ENCODE peak calls at places on chromosomes 7 and 10, in four cellular contexts. C, X, R and J are unnamed samples.

GRCh38 chr7:149334219-149334618 is 72.2 kb downstream of the ZNF783 start:
- DNase-seq in X (no peak), R (no peak), C (no peak), J (no peak)

GRCh38 chr10:66550351-66550750 is 375.5 kb upstream of the LRRTM3 start:
- DNase-seq in C (no peak), R (no peak), X (no peak), J (no peak)

GRCh38 chr10:80154978-80155695 is 22.6 kb downstream of the PLAC9 start:
- DNase-seq in R (peak), C (no peak), X (peak), J (peak)

GRCh38 chr7:42227931-42228591 is 8.9 kb downstream of the GLI3 start:
- DNase-seq in X (no peak), R (no peak), C (no peak), J (no peak)

GRCh38 chr10:30151581-30152389 is 92.4 kb upstream of the JCAD start:
- DNase-seq in X (peak), R (peak), C (peak), J (peak)

GRCh38 chr7:24834150-24834798 is 77.0 kb upstream of the GSDME start:
- DNase-seq in C (no peak), X (no peak), R (no peak), J (no peak)

GRCh38 chr7:118005021-118005420 is 131.8 kb upstream of the CTTNBP2 start:
- DNase-seq in R (no peak), C (no peak), X (no peak), J (no peak)

GRCh38 chr10:69088801-69089501 is 1.0 kb downstream of the SRGN start:
- DNase-seq in X (no peak), C (no peak), R (peak), J (no peak)

GRCh38 chr10:94725871-94726270 is 36.6 kb upstream of the CYP2C19 start:
- DNase-seq in C (no peak), R (no peak), X (no peak), J (no peak)

GRCh38 chr7:43803865-43804264 is 45.4 kb downstream of the BLVRA start:
- DNase-seq in C (no peak), X (no peak), R (no peak), J (no peak)

GRCh38 chr10:11515596-11516418 is 95.6 kb downstream of the USP6NL start:
- DNase-seq in C (peak), R (peak), X (no peak), J (peak)

GRCh38 chr7:111788426-111788825 is 226.1 kb upstream of the IMMP2L start:
- DNase-seq in X (no peak), C (no peak), R (no peak), J (no peak)

GRCh38 chr10:43221419-43222293 is 45.2 kb downstream of the RASGEF1A start:
- DNase-seq in X (no peak), R (no peak), C (no peak), J (no peak)

GRCh38 chr10:42976353-42977031 is 100.4 kb upstream of the RET start:
- DNase-seq in X (no peak), R (no peak), C (no peak), J (no peak)

GRCh38 chr7:47943676-47944474 is 4.4 kb downstream of the PKD1L1 start:
- DNase-seq in R (no peak), C (no peak), X (no peak), J (no peak)

GRCh38 chr7:130732980-130733865 is 784 bp downstream of the KLF14 start:
- DNase-seq in C (no peak), X (no peak), R (peak), J (no peak)

GRCh38 chr7:69708857-69709256 is 110.6 kb downstream of the AUTS2 start:
- DNase-seq in X (no peak), R (peak), C (no peak), J (peak)

GRCh38 chr7:114081606-114082425 is 163.0 kb upstream of the PPP1R3A start:
- DNase-seq in X (peak), R (peak), C (no peak), J (peak)

GRCh38 chr10:3761916-3762708 is 22.9 kb downstream of the KLF6 start:
- DNase-seq in R (no peak), C (no peak), X (no peak), J (no peak)

GRCh38 chr10:97497572-97498075 is 598 bp downstream of the MMS19 start:
- DNase-seq in X (no peak), R (peak), C (peak), J (peak)

GRCh38 chr10:86178401-86179142 is 188.0 kb downstream of the GRID1 start:
- DNase-seq in C (peak), X (no peak), R (no peak), J (peak)

GRCh38 chr10:23331567-23332290 is 12.9 kb downstream of the C10orf67 start:
- DNase-seq in R (peak), X (no peak), C (no peak), J (peak)

GRCh38 chr10:69048103-69048502 is 39.8 kb upstream of the SRGN start:
- DNase-seq in C (no peak), X (no peak), R (no peak), J (peak)

GRCh38 chr10:106711313-106711906 is 453.1 kb downstream of the SORCS1 start:
- DNase-seq in X (no peak), R (peak), C (peak), J (no peak)

GRCh38 chr10:33337335-33337854 is 2.9 kb upstream of the NRP1 start:
- DNase-seq in R (peak), C (no peak), X (no peak), J (peak)

GRCh38 chr7:47787249-47788069 is 160.8 kb downstream of the PKD1L1 start:
- DNase-seq in X (no peak), C (no peak), R (no peak), J (no peak)

GRCh38 chr10:11397980-11398580 is 213.4 kb downstream of the USP6NL start:
- DNase-seq in X (no peak), R (no peak), C (peak), J (peak)

GRCh38 chr10:101355307-101355706 is 1.3 kb downstream of the BTRC start:
- DNase-seq in X (no peak), C (no peak), R (no peak), J (no peak)
- H3K4me3 ChIP-seq in X (peak), C (no peak), R (peak), J (peak)

GRCh38 chr10:8053446-8054242 is 844 bp upstream of the GATA3 start:
- DNase-seq in X (no peak), R (peak), C (peak), J (peak)

GRCh38 chr10:8052344-8052969 is 2.0 kb upstream of the GATA3 start:
- DNase-seq in X (no peak), C (no peak), R (no peak), J (no peak)

GRCh38 chr10:8054243-8054497 is 318 bp upstream of the GATA3 start:
- DNase-seq in X (no peak), R (peak), C (no peak), J (no peak)

GRCh38 chr10:8051851-8052257 is 2.6 kb upstream of the GATA3 start:
- DNase-seq in X (no peak), C (no peak), R (no peak), J (no peak)

DNA sequence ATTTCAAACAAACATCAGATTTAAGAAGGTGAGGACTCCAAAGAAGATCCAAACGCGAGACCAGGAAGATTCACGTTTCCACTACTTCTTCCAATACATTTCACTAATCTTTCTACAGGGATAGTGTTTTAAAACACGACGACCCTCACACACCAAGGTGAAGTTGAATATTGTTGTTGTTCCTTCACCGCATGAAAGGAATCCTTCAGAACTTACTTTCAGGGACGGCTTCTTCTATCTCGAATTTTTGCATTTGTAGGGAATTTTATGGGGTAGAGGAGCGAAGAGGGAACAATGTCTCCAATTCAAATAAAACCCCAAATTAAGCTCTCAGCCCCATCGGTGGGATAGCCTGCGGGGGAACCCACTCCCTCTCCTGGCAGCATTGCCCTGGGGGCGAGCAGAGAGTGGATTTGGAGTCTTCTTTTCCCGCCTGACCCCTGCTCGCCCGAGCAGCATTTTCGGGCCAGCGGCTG is 1.5 kb upstream of the GATA3 start:
- DNase-seq in X (no peak), C (no peak), R (no peak), J (no peak)
- H3K4me3 ChIP-seq in X (no peak), C (no peak), R (no peak), J (peak)

DNA sequence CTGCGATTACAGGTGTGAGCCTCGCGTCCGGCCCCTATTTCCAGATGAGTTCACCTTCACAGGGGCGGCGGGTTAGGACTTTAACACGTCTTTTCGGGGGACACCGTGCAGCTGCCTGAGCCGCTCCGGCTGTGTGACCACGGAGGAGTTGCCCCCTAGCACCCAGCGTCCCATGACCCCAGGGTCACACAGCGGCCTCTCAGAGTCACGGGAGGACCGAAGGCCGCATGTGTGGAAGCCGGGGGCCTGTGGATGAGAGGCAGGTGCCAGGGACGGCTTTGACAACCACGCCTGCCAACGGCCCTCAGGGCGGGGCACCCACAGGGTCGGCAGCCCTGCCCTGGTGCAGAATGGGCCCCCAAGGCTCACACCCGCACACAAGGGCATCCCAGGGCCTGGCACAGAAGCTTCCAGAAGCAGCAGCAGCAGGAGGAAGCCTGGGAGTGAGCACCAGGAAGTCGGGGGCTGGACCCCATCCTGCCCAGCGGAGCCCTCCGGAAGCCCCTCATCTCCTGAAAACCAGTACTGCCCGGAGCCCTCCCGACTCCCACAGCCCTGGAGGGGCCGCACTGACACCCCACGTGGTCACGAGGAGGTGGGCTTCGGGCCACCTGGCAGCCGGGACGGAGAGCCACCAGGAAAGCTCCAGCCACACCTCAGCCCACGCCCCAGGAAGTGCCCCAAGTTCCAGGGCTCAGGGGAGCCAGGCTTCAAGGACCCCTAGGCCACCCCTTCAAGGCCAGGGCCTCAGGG is 32.7 kb downstream of the ADAP1 start:
- DNase-seq in C (no peak), R (no peak), X (no peak), J (no peak)
- H3K4me3 ChIP-seq in C (no peak), R (no peak), X (no peak), J (no peak)

GRCh38 chr10:129531969-129532660 is 65.1 kb downstream of the MGMT start:
- DNase-seq in C (no peak), X (no peak), R (no peak), J (peak)

GRCh38 chr10:129532838-129533237 is 65.8 kb downstream of the MGMT start:
- DNase-seq in X (no peak), C (peak), R (no peak), J (no peak)

GRCh38 chr10:129531195-129531968 is 64.3 kb downstream of the MGMT start:
- DNase-seq in C (no peak), R (peak), X (peak), J (peak)

GRCh38 chr10:129534826-129535225 is 67.8 kb downstream of the MGMT start:
- DNase-seq in R (no peak), C (no peak), X (no peak), J (no peak)

GRCh38 chr10:129533281-129533680 is 66.2 kb downstream of the MGMT start:
- DNase-seq in X (no peak), R (no peak), C (no peak), J (no peak)
- H3K4me3 ChIP-seq in X (no peak), R (no peak), C (no peak), J (no peak)

DNA sequence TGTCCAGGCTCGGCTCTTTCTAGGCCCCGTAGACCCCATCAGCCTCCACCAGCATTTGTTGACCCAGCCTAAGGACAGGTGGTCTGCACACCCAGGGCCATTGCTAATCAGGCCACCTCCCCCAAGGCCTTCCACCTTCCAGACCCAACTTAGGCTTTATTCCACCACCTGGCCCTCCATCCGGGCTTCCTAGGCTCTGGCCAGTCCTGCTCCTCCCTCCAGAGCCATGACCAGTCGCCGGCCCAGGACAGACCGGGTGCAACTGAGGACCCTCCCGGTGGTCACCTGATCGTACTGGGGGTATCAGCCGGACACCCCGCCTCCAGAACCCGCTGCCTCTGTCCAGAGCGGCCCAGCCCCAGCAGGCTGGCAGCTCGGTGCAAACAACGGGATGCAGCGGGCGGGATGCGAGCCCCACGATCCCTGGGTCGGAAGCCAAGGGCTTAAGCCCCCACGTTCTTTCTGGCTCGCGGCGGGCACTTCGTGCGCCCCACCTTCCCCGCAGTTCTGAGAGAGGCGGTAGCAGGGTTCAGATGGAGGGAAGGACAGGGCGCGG is 545 bp downstream of the NACAD start:
- DNase-seq in X (no peak), R (no peak), C (no peak), J (no peak)
- H3K4me3 ChIP-seq in X (peak), R (no peak), C (no peak), J (peak)

GRCh38 chr7:129513546-129513945 is 11.2 kb downstream of the SMKR1 start:
- DNase-seq in X (no peak), C (no peak), R (no peak), J (no peak)
- H3K4me3 ChIP-seq in X (no peak), C (no peak), R (no peak), J (no peak)